ENCODE peak calls at places on chromosomes 7 and 10, in six cellular contexts. One of them, this sample, is unnamed.

GRCh38 chr10:14822879-14823755 is 14.7 kb downstream of the CDNF start:
- DNase-seq in activated CD4-positive, alpha-beta T cell treated with anti-CD3 and anti-CD28 coated beads, Interleukin-2, amount 50 U/mL, for 24 hours: no peak
- DNase-seq in AG04450: peak
- DNase-seq in stimulated activated CD8-positive, alpha-beta memory T cell treated with anti-CD3 and anti-CD28 coated beads, Interleukin-15, amount 100 ng/mL, for 24 hours: no peak
- DNase-seq in occipital lobe: no peak
- DNase-seq in naive thymus-derived CD8-positive, alpha-beta T cell: peak
- DNase-seq in this sample: no peak

GRCh38 chr10:100009283-100009792 is 409 bp downstream of the DNMBP start:
- DNase-seq in activated CD4-positive, alpha-beta T cell treated with anti-CD3 and anti-CD28 coated beads, Interleukin-2, amount 50 U/mL, for 24 hours: no peak
- DNase-seq in AG04450: no peak
- DNase-seq in stimulated activated CD8-positive, alpha-beta memory T cell treated with anti-CD3 and anti-CD28 coated beads, Interleukin-15, amount 100 ng/mL, for 24 hours: no peak
- DNase-seq in occipital lobe: no peak
- DNase-seq in naive thymus-derived CD8-positive, alpha-beta T cell: no peak
- DNase-seq in this sample: peak

GRCh38 chr7:128000048-128000447 is 31.2 kb downstream of the LRRC4 start:
- DNase-seq in activated CD4-positive, alpha-beta T cell treated with anti-CD3 and anti-CD28 coated beads, Interleukin-2, amount 50 U/mL, for 24 hours: no peak
- DNase-seq in AG04450: no peak
- DNase-seq in stimulated activated CD8-positive, alpha-beta memory T cell treated with anti-CD3 and anti-CD28 coated beads, Interleukin-15, amount 100 ng/mL, for 24 hours: no peak
- DNase-seq in occipital lobe: no peak
- DNase-seq in naive thymus-derived CD8-positive, alpha-beta T cell: no peak
- DNase-seq in this sample: no peak

GRCh38 chr7:38855867-38856266 is 53.1 kb downstream of the VPS41 start:
- DNase-seq in activated CD4-positive, alpha-beta T cell treated with anti-CD3 and anti-CD28 coated beads, Interleukin-2, amount 50 U/mL, for 24 hours: no peak
- DNase-seq in AG04450: no peak
- DNase-seq in stimulated activated CD8-positive, alpha-beta memory T cell treated with anti-CD3 and anti-CD28 coated beads, Interleukin-15, amount 100 ng/mL, for 24 hours: no peak
- DNase-seq in occipital lobe: no peak
- DNase-seq in naive thymus-derived CD8-positive, alpha-beta T cell: no peak
- DNase-seq in this sample: no peak

GRCh38 chr10:29839826-29840515 is 205.2 kb upstream of the SVIL start:
- DNase-seq in activated CD4-positive, alpha-beta T cell treated with anti-CD3 and anti-CD28 coated beads, Interleukin-2, amount 50 U/mL, for 24 hours: no peak
- DNase-seq in AG04450: no peak
- DNase-seq in stimulated activated CD8-positive, alpha-beta memory T cell treated with anti-CD3 and anti-CD28 coated beads, Interleukin-15, amount 100 ng/mL, for 24 hours: no peak
- DNase-seq in occipital lobe: no peak
- DNase-seq in naive thymus-derived CD8-positive, alpha-beta T cell: no peak
- DNase-seq in this sample: no peak

GRCh38 chr7:121138262-121138933 is 149.9 kb downstream of the CPED1 start:
- DNase-seq in activated CD4-positive, alpha-beta T cell treated with anti-CD3 and anti-CD28 coated beads, Interleukin-2, amount 50 U/mL, for 24 hours: no peak
- DNase-seq in AG04450: no peak
- DNase-seq in stimulated activated CD8-positive, alpha-beta memory T cell treated with anti-CD3 and anti-CD28 coated beads, Interleukin-15, amount 100 ng/mL, for 24 hours: no peak
- DNase-seq in occipital lobe: no peak
- DNase-seq in naive thymus-derived CD8-positive, alpha-beta T cell: no peak
- DNase-seq in this sample: no peak

GRCh38 chr7:111561659-111561908 is 708 bp downstream of the IMMP2L start:
- DNase-seq in activated CD4-positive, alpha-beta T cell treated with anti-CD3 and anti-CD28 coated beads, Interleukin-2, amount 50 U/mL, for 24 hours: no peak
- DNase-seq in AG04450: no peak
- DNase-seq in stimulated activated CD8-positive, alpha-beta memory T cell treated with anti-CD3 and anti-CD28 coated beads, Interleukin-15, amount 100 ng/mL, for 24 hours: no peak
- DNase-seq in occipital lobe: no peak
- DNase-seq in naive thymus-derived CD8-positive, alpha-beta T cell: no peak
- DNase-seq in this sample: no peak

GRCh38 chr7:73341877-73342276 is 13.9 kb downstream of the FKBP6 start:
- DNase-seq in activated CD4-positive, alpha-beta T cell treated with anti-CD3 and anti-CD28 coated beads, Interleukin-2, amount 50 U/mL, for 24 hours: no peak
- DNase-seq in AG04450: peak
- DNase-seq in stimulated activated CD8-positive, alpha-beta memory T cell treated with anti-CD3 and anti-CD28 coated beads, Interleukin-15, amount 100 ng/mL, for 24 hours: no peak
- DNase-seq in occipital lobe: no peak
- DNase-seq in naive thymus-derived CD8-positive, alpha-beta T cell: no peak
- DNase-seq in this sample: no peak

GRCh38 chr7:84025332-84025927 is 169.2 kb downstream of the SEMA3A start:
- DNase-seq in activated CD4-positive, alpha-beta T cell treated with anti-CD3 and anti-CD28 coated beads, Interleukin-2, amount 50 U/mL, for 24 hours: no peak
- DNase-seq in AG04450: peak
- DNase-seq in stimulated activated CD8-positive, alpha-beta memory T cell treated with anti-CD3 and anti-CD28 coated beads, Interleukin-15, amount 100 ng/mL, for 24 hours: no peak
- DNase-seq in occipital lobe: no peak
- DNase-seq in naive thymus-derived CD8-positive, alpha-beta T cell: no peak
- DNase-seq in this sample: no peak

GRCh38 chr10:79472951-79473350 is 27.5 kb upstream of the ZCCHC24 start:
- DNase-seq in activated CD4-positive, alpha-beta T cell treated with anti-CD3 and anti-CD28 coated beads, Interleukin-2, amount 50 U/mL, for 24 hours: no peak
- DNase-seq in AG04450: no peak
- DNase-seq in stimulated activated CD8-positive, alpha-beta memory T cell treated with anti-CD3 and anti-CD28 coated beads, Interleukin-15, amount 100 ng/mL, for 24 hours: no peak
- DNase-seq in occipital lobe: no peak
- DNase-seq in naive thymus-derived CD8-positive, alpha-beta T cell: no peak
- DNase-seq in this sample: no peak

GRCh38 chr7:155580367-155580766 is 34.0 kb upstream of the CNPY1 start:
- DNase-seq in activated CD4-positive, alpha-beta T cell treated with anti-CD3 and anti-CD28 coated beads, Interleukin-2, amount 50 U/mL, for 24 hours: no peak
- DNase-seq in AG04450: no peak
- DNase-seq in stimulated activated CD8-positive, alpha-beta memory T cell treated with anti-CD3 and anti-CD28 coated beads, Interleukin-15, amount 100 ng/mL, for 24 hours: no peak
- DNase-seq in occipital lobe: no peak
- DNase-seq in naive thymus-derived CD8-positive, alpha-beta T cell: no peak
- DNase-seq in this sample: no peak

GRCh38 chr7:123259759-123260158 is 60.0 kb upstream of the SLC13A1 start:
- DNase-seq in activated CD4-positive, alpha-beta T cell treated with anti-CD3 and anti-CD28 coated beads, Interleukin-2, amount 50 U/mL, for 24 hours: no peak
- DNase-seq in AG04450: no peak
- DNase-seq in stimulated activated CD8-positive, alpha-beta memory T cell treated with anti-CD3 and anti-CD28 coated beads, Interleukin-15, amount 100 ng/mL, for 24 hours: no peak
- DNase-seq in occipital lobe: no peak
- DNase-seq in naive thymus-derived CD8-positive, alpha-beta T cell: no peak
- DNase-seq in this sample: no peak

GRCh38 chr10:865924-866576 is 65.5 kb downstream of the LARP4B start:
- DNase-seq in activated CD4-positive, alpha-beta T cell treated with anti-CD3 and anti-CD28 coated beads, Interleukin-2, amount 50 U/mL, for 24 hours: no peak
- DNase-seq in AG04450: no peak
- DNase-seq in stimulated activated CD8-positive, alpha-beta memory T cell treated with anti-CD3 and anti-CD28 coated beads, Interleukin-15, amount 100 ng/mL, for 24 hours: no peak
- DNase-seq in occipital lobe: no peak
- DNase-seq in naive thymus-derived CD8-positive, alpha-beta T cell: no peak
- DNase-seq in this sample: no peak

GRCh38 chr7:76165973-76166403 is 35.7 kb upstream of the SRRM3 start:
- DNase-seq in activated CD4-positive, alpha-beta T cell treated with anti-CD3 and anti-CD28 coated beads, Interleukin-2, amount 50 U/mL, for 24 hours: no peak
- DNase-seq in AG04450: no peak
- DNase-seq in stimulated activated CD8-positive, alpha-beta memory T cell treated with anti-CD3 and anti-CD28 coated beads, Interleukin-15, amount 100 ng/mL, for 24 hours: no peak
- DNase-seq in occipital lobe: no peak
- DNase-seq in naive thymus-derived CD8-positive, alpha-beta T cell: no peak
- DNase-seq in this sample: no peak

GRCh38 chr7:76262683-76263402 is 39.6 kb upstream of the HSPB1 start:
- DNase-seq in activated CD4-positive, alpha-beta T cell treated with anti-CD3 and anti-CD28 coated beads, Interleukin-2, amount 50 U/mL, for 24 hours: no peak
- DNase-seq in AG04450: peak
- DNase-seq in stimulated activated CD8-positive, alpha-beta memory T cell treated with anti-CD3 and anti-CD28 coated beads, Interleukin-15, amount 100 ng/mL, for 24 hours: no peak
- DNase-seq in occipital lobe: peak
- DNase-seq in naive thymus-derived CD8-positive, alpha-beta T cell: no peak
- DNase-seq in this sample: no peak

GRCh38 chr7:38330861-38331709 is 57.6 kb upstream of the TARP start:
- DNase-seq in activated CD4-positive, alpha-beta T cell treated with anti-CD3 and anti-CD28 coated beads, Interleukin-2, amount 50 U/mL, for 24 hours: no peak
- DNase-seq in AG04450: no peak
- DNase-seq in stimulated activated CD8-positive, alpha-beta memory T cell treated with anti-CD3 and anti-CD28 coated beads, Interleukin-15, amount 100 ng/mL, for 24 hours: no peak
- DNase-seq in occipital lobe: no peak
- DNase-seq in naive thymus-derived CD8-positive, alpha-beta T cell: no peak
- DNase-seq in this sample: no peak

GRCh38 chr7:2445898-2446555 is 30.2 kb downstream of the GRIFIN start:
- DNase-seq in activated CD4-positive, alpha-beta T cell treated with anti-CD3 and anti-CD28 coated beads, Interleukin-2, amount 50 U/mL, for 24 hours: no peak
- DNase-seq in AG04450: no peak
- DNase-seq in stimulated activated CD8-positive, alpha-beta memory T cell treated with anti-CD3 and anti-CD28 coated beads, Interleukin-15, amount 100 ng/mL, for 24 hours: no peak
- DNase-seq in occipital lobe: no peak
- DNase-seq in naive thymus-derived CD8-positive, alpha-beta T cell: no peak
- DNase-seq in this sample: peak

GRCh38 chr10:28375399-28376354 is 72.8 kb upstream of the MPP7 start:
- DNase-seq in activated CD4-positive, alpha-beta T cell treated with anti-CD3 and anti-CD28 coated beads, Interleukin-2, amount 50 U/mL, for 24 hours: no peak
- DNase-seq in AG04450: peak
- DNase-seq in stimulated activated CD8-positive, alpha-beta memory T cell treated with anti-CD3 and anti-CD28 coated beads, Interleukin-15, amount 100 ng/mL, for 24 hours: no peak
- DNase-seq in occipital lobe: no peak
- DNase-seq in naive thymus-derived CD8-positive, alpha-beta T cell: no peak
- DNase-seq in this sample: no peak

GRCh38 chr7:47378728-47379395 is 203.0 kb downstream of the TNS3 start:
- DNase-seq in activated CD4-positive, alpha-beta T cell treated with anti-CD3 and anti-CD28 coated beads, Interleukin-2, amount 50 U/mL, for 24 hours: no peak
- DNase-seq in AG04450: no peak
- DNase-seq in stimulated activated CD8-positive, alpha-beta memory T cell treated with anti-CD3 and anti-CD28 coated beads, Interleukin-15, amount 100 ng/mL, for 24 hours: no peak
- DNase-seq in occipital lobe: no peak
- DNase-seq in naive thymus-derived CD8-positive, alpha-beta T cell: no peak
- DNase-seq in this sample: peak

GRCh38 chr10:72503241-72503640 is 122.6 kb downstream of the MICU1 start:
- DNase-seq in activated CD4-positive, alpha-beta T cell treated with anti-CD3 and anti-CD28 coated beads, Interleukin-2, amount 50 U/mL, for 24 hours: no peak
- DNase-seq in AG04450: peak
- DNase-seq in stimulated activated CD8-positive, alpha-beta memory T cell treated with anti-CD3 and anti-CD28 coated beads, Interleukin-15, amount 100 ng/mL, for 24 hours: no peak
- DNase-seq in occipital lobe: no peak
- DNase-seq in naive thymus-derived CD8-positive, alpha-beta T cell: no peak
- DNase-seq in this sample: no peak

GRCh38 chr10:73110345-73110849 is at the start of gene NUDT13:
- DNase-seq in activated CD4-positive, alpha-beta T cell treated with anti-CD3 and anti-CD28 coated beads, Interleukin-2, amount 50 U/mL, for 24 hours: no peak
- DNase-seq in AG04450: no peak
- DNase-seq in stimulated activated CD8-positive, alpha-beta memory T cell treated with anti-CD3 and anti-CD28 coated beads, Interleukin-15, amount 100 ng/mL, for 24 hours: no peak
- DNase-seq in occipital lobe: peak
- DNase-seq in naive thymus-derived CD8-positive, alpha-beta T cell: peak
- DNase-seq in this sample: peak

GRCh38 chr10:17183110-17183509 is 18.4 kb downstream of the TRDMT1 start:
- DNase-seq in activated CD4-positive, alpha-beta T cell treated with anti-CD3 and anti-CD28 coated beads, Interleukin-2, amount 50 U/mL, for 24 hours: no peak
- DNase-seq in AG04450: no peak
- DNase-seq in stimulated activated CD8-positive, alpha-beta memory T cell treated with anti-CD3 and anti-CD28 coated beads, Interleukin-15, amount 100 ng/mL, for 24 hours: no peak
- DNase-seq in occipital lobe: no peak
- DNase-seq in naive thymus-derived CD8-positive, alpha-beta T cell: no peak
- DNase-seq in this sample: no peak

GRCh38 chr7:106217089-106217542 is 67.7 kb downstream of the NAMPT start:
- DNase-seq in activated CD4-positive, alpha-beta T cell treated with anti-CD3 and anti-CD28 coated beads, Interleukin-2, amount 50 U/mL, for 24 hours: no peak
- DNase-seq in AG04450: no peak
- DNase-seq in stimulated activated CD8-positive, alpha-beta memory T cell treated with anti-CD3 and anti-CD28 coated beads, Interleukin-15, amount 100 ng/mL, for 24 hours: no peak
- DNase-seq in occipital lobe: no peak
- DNase-seq in naive thymus-derived CD8-positive, alpha-beta T cell: no peak
- DNase-seq in this sample: peak

GRCh38 chr7:27199820-27200760 is at the start of gene HOXA13:
- DNase-seq in activated CD4-positive, alpha-beta T cell treated with anti-CD3 and anti-CD28 coated beads, Interleukin-2, amount 50 U/mL, for 24 hours: no peak
- DNase-seq in AG04450: no peak
- DNase-seq in stimulated activated CD8-positive, alpha-beta memory T cell treated with anti-CD3 and anti-CD28 coated beads, Interleukin-15, amount 100 ng/mL, for 24 hours: no peak
- DNase-seq in occipital lobe: no peak
- DNase-seq in naive thymus-derived CD8-positive, alpha-beta T cell: peak
- DNase-seq in this sample: peak

GRCh38 chr7:130560972-130561371 is 69.1 kb downstream of the MEST start:
- DNase-seq in activated CD4-positive, alpha-beta T cell treated with anti-CD3 and anti-CD28 coated beads, Interleukin-2, amount 50 U/mL, for 24 hours: no peak
- DNase-seq in AG04450: no peak
- DNase-seq in stimulated activated CD8-positive, alpha-beta memory T cell treated with anti-CD3 and anti-CD28 coated beads, Interleukin-15, amount 100 ng/mL, for 24 hours: no peak
- DNase-seq in occipital lobe: no peak
- DNase-seq in naive thymus-derived CD8-positive, alpha-beta T cell: no peak
- DNase-seq in this sample: no peak

GRCh38 chr10:61882621-61883375 is 18.7 kb upstream of the ARID5B start:
- DNase-seq in activated CD4-positive, alpha-beta T cell treated with anti-CD3 and anti-CD28 coated beads, Interleukin-2, amount 50 U/mL, for 24 hours: peak
- DNase-seq in AG04450: no peak
- DNase-seq in stimulated activated CD8-positive, alpha-beta memory T cell treated with anti-CD3 and anti-CD28 coated beads, Interleukin-15, amount 100 ng/mL, for 24 hours: no peak
- DNase-seq in occipital lobe: no peak
- DNase-seq in naive thymus-derived CD8-positive, alpha-beta T cell: no peak
- DNase-seq in this sample: no peak

GRCh38 chr10:31962826-31963597 is 34.4 kb upstream of the ARHGAP12 start:
- DNase-seq in activated CD4-positive, alpha-beta T cell treated with anti-CD3 and anti-CD28 coated beads, Interleukin-2, amount 50 U/mL, for 24 hours: no peak
- DNase-seq in AG04450: no peak
- DNase-seq in stimulated activated CD8-positive, alpha-beta memory T cell treated with anti-CD3 and anti-CD28 coated beads, Interleukin-15, amount 100 ng/mL, for 24 hours: no peak
- DNase-seq in occipital lobe: no peak
- DNase-seq in naive thymus-derived CD8-positive, alpha-beta T cell: no peak
- DNase-seq in this sample: no peak

GRCh38 chr7:90474284-90475210 is 5.1 kb downstream of the PTTG1IP2 start:
- DNase-seq in activated CD4-positive, alpha-beta T cell treated with anti-CD3 and anti-CD28 coated beads, Interleukin-2, amount 50 U/mL, for 24 hours: no peak
- DNase-seq in AG04450: peak
- DNase-seq in stimulated activated CD8-positive, alpha-beta memory T cell treated with anti-CD3 and anti-CD28 coated beads, Interleukin-15, amount 100 ng/mL, for 24 hours: no peak
- DNase-seq in occipital lobe: no peak
- DNase-seq in naive thymus-derived CD8-positive, alpha-beta T cell: no peak
- DNase-seq in this sample: no peak

GRCh38 chr10:15579605-15580004 is 140.1 kb downstream of the ITGA8 start:
- DNase-seq in activated CD4-positive, alpha-beta T cell treated with anti-CD3 and anti-CD28 coated beads, Interleukin-2, amount 50 U/mL, for 24 hours: no peak
- DNase-seq in AG04450: peak
- DNase-seq in stimulated activated CD8-positive, alpha-beta memory T cell treated with anti-CD3 and anti-CD28 coated beads, Interleukin-15, amount 100 ng/mL, for 24 hours: no peak
- DNase-seq in occipital lobe: no peak
- DNase-seq in naive thymus-derived CD8-positive, alpha-beta T cell: no peak
- DNase-seq in this sample: no peak